ENCODE peak calls at places on chromosome 6, in ten cellular contexts. S is pancreas, B is left ventricle myocardium inferior, Z is lung, N is psoas muscle, P is Panc1, G is heart right ventricle, A is upper lobe of left lung, E is cardiac muscle cell, T is spleen. U is an unnamed sample.
A peak's percentile ranks its signal among the peaks of the same experiment; 100 is the strongest.

GRCh38 chr6:138330763-138331162 is 46.9 kb upstream of the SMIM28 start:
- DNase-seq in Z (no peak), A (no peak), S (no peak), G (no peak), B (no peak), N (no peak), P (no peak), T (no peak), E (no peak), U (no peak)

GRCh38 chr6:93827728-93828127 is 408.4 kb upstream of the EPHA7 start:
- DNase-seq in T (no peak), E (no peak), S (no peak), G (no peak), N (no peak), P (no peak), Z (no peak), A (no peak), B (no peak), U (no peak)

GRCh38 chr6:29763491-29764289 is 40.5 kb downstream of the HLA-F start:
- DNase-seq in Z (peak; percentile 25), S (no peak), T (no peak), N (no peak), P (no peak), G (no peak), A (no peak), E (no peak), B (no peak), U (no peak)

GRCh38 chr6:133587841-133588240 is 301.1 kb upstream of the TCF21 start:
- DNase-seq in N (no peak), S (no peak), T (no peak), Z (no peak), B (no peak), P (no peak), A (no peak), G (no peak), E (no peak), U (no peak)

GRCh38 chr6:107653183-107653580 is 163.3 kb downstream of the SOBP start:
- DNase-seq in N (peak; percentile 85), Z (no peak), B (peak; percentile 69), A (no peak), S (no peak), E (peak; percentile 63), G (peak; percentile 52), P (no peak), T (no peak), U (no peak)

GRCh38 chr6:169263374-169263773 is 9.7 kb upstream of the THBS2 start:
- DNase-seq in T (no peak), P (no peak), Z (no peak), E (no peak), S (no peak), N (no peak), A (no peak), G (no peak), B (no peak), U (no peak)

GRCh38 chr6:134238006-134238405 is 79.9 kb downstream of the SGK1 start:
- DNase-seq in P (no peak), T (no peak), Z (no peak), A (no peak), N (no peak), G (no peak), B (no peak), E (no peak), S (no peak), U (no peak)

GRCh38 chr6:169252805-169253189 is 849 bp downstream of the THBS2 start:
- DNase-seq in Z (no peak), S (no peak), T (no peak), E (peak; percentile 16), N (no peak), P (no peak), G (no peak), B (no peak), A (no peak), U (no peak)

GRCh38 chr6:136753624-136754023 is 38.7 kb downstream of the MAP3K5 start:
- DNase-seq in Z (no peak), S (no peak), E (no peak), N (no peak), T (peak; percentile 75), P (no peak), A (no peak), G (no peak), B (no peak), U (no peak)

GRCh38 chr6:136751991-136752390 is 40.3 kb downstream of the MAP3K5 start:
- DNase-seq in A (no peak), P (no peak), S (no peak), N (no peak), B (no peak), E (no peak), G (no peak), T (no peak), Z (no peak), U (no peak)

GRCh38 chr6:136750821-136751220 is 41.5 kb downstream of the MAP3K5 start:
- DNase-seq in A (no peak), G (no peak), S (no peak), B (no peak), P (no peak), Z (no peak), T (no peak), E (no peak), N (no peak), U (no peak)

GRCh38 chr6:136752554-136752953 is 39.7 kb downstream of the MAP3K5 start:
- DNase-seq in N (no peak), Z (no peak), A (no peak), S (no peak), E (peak; percentile 25), B (no peak), G (no peak), T (no peak), P (no peak), U (no peak)

DNA sequence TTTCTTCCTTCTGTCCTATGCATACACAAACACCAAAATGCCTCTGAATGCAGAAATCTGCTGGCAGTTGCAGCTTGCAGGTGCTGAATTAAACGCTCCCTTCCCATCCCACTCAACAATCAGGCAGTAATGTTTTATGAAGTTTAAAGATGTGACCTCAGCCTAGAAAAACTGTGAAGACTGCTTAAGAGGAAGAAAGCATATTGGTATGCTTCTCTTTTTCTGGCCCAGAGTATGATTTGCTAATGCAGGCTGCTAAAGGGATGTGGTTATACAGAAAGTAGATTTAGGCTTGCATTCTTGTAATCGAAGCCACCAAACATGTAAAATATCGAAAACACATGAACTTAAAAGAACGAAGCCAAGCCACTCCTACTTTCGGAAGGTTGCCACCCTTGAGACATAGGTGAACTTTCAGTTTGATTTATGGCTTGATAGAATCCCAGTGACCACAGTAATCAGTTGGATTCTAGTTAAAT is 40.8 kb downstream of the MAP3K5 start:
- DNase-seq in A (no peak), E (no peak), T (no peak), S (no peak), Z (no peak), P (no peak), N (no peak), G (no peak), B (no peak), U (no peak)
- H3K4me1 ChIP-seq in A (peaks cover 18% of the 10 kb centered on the region), E (no peaks in the 10 kb centered on the region), T (peaks cover 29% of the 10 kb centered on the region), S (peaks cover 9% of the 10 kb centered on the region), Z (peaks cover 10% of the 10 kb centered on the region), P (no peaks in the 10 kb centered on the region), N (no peaks in the 10 kb centered on the region), G (peaks cover 46% of the 10 kb centered on the region), B (peaks cover 45% of the 10 kb centered on the region), U (no peaks in the 10 kb centered on the region)

GRCh38 chr6:150600302-150601017 is 775 bp downstream of the PLEKHG1 start:
- DNase-seq in P (peak; percentile 8), N (peak; percentile 66), G (peak; percentile 55), T (peak; percentile 95), E (peak; percentile 86), Z (peak; percentile 73), S (peak; percentile 82), B (peak; percentile 47), A (peak; percentile 89), U (peak; percentile 73)

GRCh38 chr6:150599199-150600002 is at the start of gene PLEKHG1:
- DNase-seq in S (peak; percentile 84), G (peak; percentile 82), B (peak; percentile 80), Z (peak; percentile 69), E (peak; percentile 81), A (peak; percentile 95), T (peak; percentile 96), P (no peak), N (peak; percentile 79), U (no peak)

GRCh38 chr6:150598401-150598800 is 1.3 kb upstream of the PLEKHG1 start:
- DNase-seq in A (no peak), P (no peak), N (no peak), E (no peak), G (no peak), Z (no peak), B (no peak), T (no peak), S (no peak), U (no peak)

GRCh38 chr6:150598858-150599198 is 857 bp upstream of the PLEKHG1 start:
- DNase-seq in E (no peak), T (no peak), N (no peak), P (no peak), S (no peak), B (no peak), A (no peak), Z (no peak), G (no peak), U (no peak)

DNA sequence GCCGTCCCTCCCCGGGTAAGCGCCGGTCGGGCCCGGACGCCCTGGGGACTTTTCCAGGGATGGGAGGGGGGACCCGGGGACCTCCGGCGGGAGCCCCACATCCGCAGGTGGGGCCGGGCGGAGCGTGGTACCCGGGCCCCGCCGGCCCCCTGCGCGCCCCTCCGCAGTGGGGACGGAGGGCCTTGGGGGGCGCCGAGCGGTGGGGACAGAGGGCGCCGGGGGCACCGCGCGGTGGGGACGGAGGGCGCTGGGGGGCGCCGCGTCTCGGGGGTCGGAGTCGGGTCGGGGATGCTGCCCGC is 267 bp downstream of the PLEKHG1 start:
- DNase-seq in T (no peak), N (no peak), G (no peak), S (no peak), E (no peak), Z (no peak), P (no peak), A (peak; percentile 88), B (no peak), U (no peak)
- H3K27me3 ChIP-seq in T (peaks cover 46% of the 10 kb centered on the region), N (no peaks in the 10 kb centered on the region), G (no peaks in the 10 kb centered on the region), S (no peaks in the 10 kb centered on the region), E (peaks cover 80% of the 10 kb centered on the region), Z (no peaks in the 10 kb centered on the region), P (peaks cover 35% of the 10 kb centered on the region), A (no peaks in the 10 kb centered on the region), B (peaks cover 12% of the 10 kb centered on the region), U (no peaks in the 10 kb centered on the region)

DNA sequence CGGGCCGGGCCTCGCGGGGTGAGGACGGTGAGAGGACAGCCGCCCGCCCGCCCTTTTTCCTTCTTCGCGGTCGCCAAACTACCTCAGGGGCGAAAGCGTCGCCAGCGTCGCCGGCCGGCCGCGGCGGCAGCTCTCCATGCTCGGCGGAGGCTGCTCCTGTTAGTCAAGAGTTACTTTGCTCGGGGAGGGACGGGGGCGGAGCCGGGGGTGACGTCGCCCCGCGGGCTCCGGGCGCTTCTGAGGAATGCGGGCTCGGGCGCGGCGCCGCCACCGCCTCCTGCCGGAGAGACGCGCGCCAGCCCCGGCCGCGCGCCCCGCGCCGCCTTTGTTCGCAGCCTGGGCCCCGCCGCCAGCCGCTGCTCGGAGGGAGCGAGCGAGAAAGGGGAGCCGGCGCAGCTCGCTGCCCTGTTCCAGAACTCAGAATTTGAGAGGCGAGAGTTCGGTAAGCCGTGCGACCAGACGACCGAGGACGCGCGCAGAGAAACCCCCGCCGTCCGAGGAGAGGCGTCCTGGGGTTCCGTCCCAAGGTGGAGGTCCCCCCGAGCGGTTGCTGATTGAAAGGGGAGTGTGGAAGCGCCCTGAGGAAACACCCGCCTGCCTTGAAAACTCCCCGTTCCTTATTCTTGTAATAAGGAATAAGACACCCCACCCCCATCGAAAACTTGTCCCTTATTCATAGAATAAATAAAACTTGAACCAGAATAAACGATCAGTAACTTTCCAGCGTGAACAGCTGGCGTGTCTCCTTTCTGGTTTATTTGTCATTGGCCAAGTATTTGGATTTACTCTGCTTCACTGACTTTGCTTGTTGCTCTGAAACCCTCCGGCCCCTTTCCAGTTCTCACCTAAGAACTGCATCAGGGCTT is at the start of gene PTPRK:
- DNase-seq in T (peak; percentile 93), A (peak; percentile 99), G (peak; percentile 94), N (peak; percentile 96), E (peak; percentile 95), Z (peak; percentile 92), P (no peak), S (peak; percentile 97), B (peak; percentile 95), U (peak; percentile 91)
- TF ChIP-seq CTCF in T (peak; percentile 64), A (peak; percentile 94), G (peak; percentile 51), N (peak; percentile 75), E (peak; percentile 38), Z (peak; percentile 9), P (peak; percentile 85), S (no peak), B (peak; percentile 85), U (peak; percentile 78)

GRCh38 chr6:44044154-44044539 is 83.1 kb downstream of the MRPL14 start:
- DNase-seq in E (no peak), Z (no peak), P (no peak), A (no peak), S (no peak), B (no peak), N (peak; percentile 4), T (peak; percentile 11), G (no peak), U (no peak)
- H3K4me1 ChIP-seq in E (peaks cover 25% of the 10 kb centered on the region), Z (no peaks in the 10 kb centered on the region), P (peaks cover 21% of the 10 kb centered on the region), A (no peaks in the 10 kb centered on the region), S (peaks cover 6% of the 10 kb centered on the region), B (peaks cover 51% of the 10 kb centered on the region), N (peaks cover 25% of the 10 kb centered on the region), T (no peaks in the 10 kb centered on the region), G (peaks cover 25% of the 10 kb centered on the region), U (peaks cover 43% of the 10 kb centered on the region)

U was measured in RWPE2.